ENCODE peak calls at places on chromosomes 13 and 19, in ten cellular contexts. A is pancreas, U is HFF-Myc, Y is neural progenitor cell, T is cardiac muscle cell, V is MM.1S, G is lower leg skin, O is fibroblast of pulmonary artery, R is GM12865, F is retinal pigment epithelial cell. L is an unnamed sample.

GRCh38 chr13:60482012-60482411 is 85.0 kb downstream of the TDRD3 start:
- DNase-seq in T (no peak), R (no peak), Y (no peak), U (no peak), G (no peak), A (no peak), O (no peak), F (no peak), V (no peak), L (no peak)

GRCh38 chr13:41411536-41411935 is 45.8 kb upstream of the RGCC start:
- DNase-seq in V (peak), G (no peak), Y (peak), F (no peak), R (peak), T (no peak), A (no peak), U (no peak), O (peak), L (peak)

GRCh38 chr19:53333071-53333465 is 481 bp upstream of the ZNF845 start:
- DNase-seq in A (peak), U (no peak), Y (peak), T (peak), R (peak), O (no peak), V (no peak), F (no peak), G (peak), L (no peak)

GRCh38 chr13:95676775-95677563 is at the start of gene DNAJC3:
- DNase-seq in V (peak), O (peak), F (peak), U (peak), G (peak), T (peak), R (peak), A (peak), Y (peak), L (peak)

GRCh38 chr13:113129921-113130750 is 7.5 kb downstream of the F10 start:
- DNase-seq in G (peak), O (peak), U (no peak), F (no peak), A (no peak), V (no peak), T (no peak), Y (no peak), R (no peak), L (no peak)

GRCh38 chr19:45195764-45196163 is 17.2 kb downstream of the BLOC1S3 start:
- DNase-seq in R (no peak), V (no peak), U (peak), Y (no peak), G (no peak), A (no peak), O (no peak), F (no peak), T (no peak), L (no peak)

GRCh38 chr13:100513987-100514670 is 74.5 kb downstream of the GGACT start:
- DNase-seq in A (no peak), G (no peak), V (no peak), F (no peak), U (no peak), R (no peak), T (no peak), O (no peak), Y (no peak), L (no peak)

GRCh38 chr13:23883255-23883654 is 5.9 kb downstream of the MIPEP start:
- DNase-seq in U (no peak), R (no peak), O (no peak), A (no peak), V (no peak), G (no peak), T (no peak), F (no peak), Y (no peak), L (no peak)

GRCh38 chr13:72170571-72170970 is 303.6 kb upstream of the DACH1 start:
- DNase-seq in G (no peak), R (no peak), A (no peak), F (no peak), V (no peak), T (no peak), U (no peak), Y (no peak), O (no peak), L (no peak)

GRCh38 chr19:38953677-38954076 is 21.9 kb downstream of the FBXO17 start:
- DNase-seq in A (no peak), R (no peak), Y (no peak), F (no peak), U (no peak), T (no peak), G (no peak), O (no peak), V (no peak), L (no peak)

GRCh38 chr19:10228925-10229324 is 2.2 kb downstream of the S1PR2 start:
- DNase-seq in A (no peak), U (no peak), G (no peak), T (peak), R (peak), Y (peak), O (peak), V (peak), F (no peak), L (peak)

GRCh38 chr19:48635263-48635965 is 1.8 kb downstream of the DBP start:
- DNase-seq in F (no peak), Y (peak), O (peak), A (peak), R (peak), U (no peak), T (peak), V (peak), G (peak), L (no peak)

GRCh38 chr13:40152145-40152544 is 496.7 kb downstream of the COG6 start:
- DNase-seq in A (no peak), U (peak), F (peak), T (no peak), R (no peak), V (no peak), Y (no peak), G (no peak), O (peak), L (peak)

GRCh38 chr13:24097064-24097463 is 63.5 kb upstream of the SPATA13 start:
- DNase-seq in R (peak), O (peak), G (no peak), F (peak), Y (no peak), U (no peak), V (no peak), A (no peak), T (no peak), L (peak)

GRCh38 chr13:111490611-111491010 is 170.2 kb downstream of the TEX29 start:
- DNase-seq in R (no peak), V (no peak), O (no peak), T (no peak), U (no peak), Y (no peak), G (peak), A (no peak), F (no peak), L (no peak)

GRCh38 chr13:27954406-27954851 is 14.7 kb downstream of the CDX2 start:
- DNase-seq in A (peak), O (peak), R (peak), V (no peak), U (no peak), G (no peak), F (no peak), T (no peak), Y (peak), L (peak)

GRCh38 chr13:74774252-74774651 is 640.0 kb upstream of the KLF12 start:
- DNase-seq in T (no peak), G (no peak), U (no peak), O (peak), Y (no peak), R (no peak), F (no peak), V (no peak), A (no peak), L (peak)

GRCh38 chr13:95301947-95302386 is 716 bp upstream of the ABCC4 start:
- DNase-seq in T (no peak), A (no peak), O (peak), U (no peak), V (peak), R (no peak), F (no peak), Y (peak), G (no peak), L (no peak)

GRCh38 chr13:98022210-98022609 is 68.7 kb downstream of the IPO5 start:
- DNase-seq in V (no peak), A (no peak), T (no peak), G (no peak), U (no peak), R (no peak), O (peak), F (no peak), Y (no peak), L (peak)

GRCh38 chr19:7871280-7871529 is 3.0 kb downstream of the PRR36 start:
- DNase-seq in O (no peak), U (no peak), G (no peak), Y (no peak), R (peak), T (peak), V (no peak), F (no peak), A (no peak), L (no peak)
- H3K4me3 ChIP-seq in O (no peak), U (no peak), G (no peak), Y (peak), R (no peak), T (no peak), V (no peak), F (no peak), A (no peak), L (no peak)

GRCh38 chr13:32790731-32791130 is 204.5 kb downstream of the PDS5B start:
- DNase-seq in U (peak), T (no peak), A (no peak), O (no peak), Y (peak), R (no peak), F (no peak), V (no peak), G (no peak), L (no peak)
- TF ChIP-seq CTCF in U (peak), T (no peak), A (no peak), O (no peak), Y (no peak), R (no peak), F (peak), V (no peak), G (no peak), L (no peak)

DNA sequence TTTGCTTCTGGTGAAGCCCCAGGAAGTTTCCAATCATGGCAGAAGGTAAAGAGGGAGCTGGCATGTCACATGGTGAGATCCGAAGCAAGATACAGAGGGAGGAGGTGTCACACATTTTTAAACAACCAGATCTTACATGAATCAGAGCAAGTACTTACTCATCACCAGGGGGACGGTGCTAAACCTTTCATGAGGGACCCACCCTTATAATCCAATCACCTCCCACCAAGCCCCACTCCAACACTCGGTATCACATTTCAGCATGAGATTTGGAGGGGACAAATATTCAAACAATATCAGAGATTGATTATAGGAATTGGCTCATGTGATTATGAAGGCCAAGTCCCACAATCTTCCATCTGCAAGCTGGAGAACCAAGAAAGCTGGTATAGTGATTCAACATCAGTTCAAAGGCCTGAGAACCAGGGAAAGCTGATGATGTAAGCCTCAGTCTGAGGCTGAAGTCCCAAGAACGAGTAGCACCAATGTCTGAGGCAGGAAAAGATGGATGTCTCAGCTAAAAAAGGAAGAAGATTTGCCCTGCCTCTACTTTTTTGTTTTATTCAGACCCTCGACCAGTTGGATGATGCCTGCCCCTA is 58.6 kb upstream of the WDFY2 start:
- DNase-seq in R (no peak), V (no peak), G (no peak), O (no peak), A (no peak), Y (no peak), U (no peak), F (no peak), T (no peak), L (peak)
- H3K4me3 ChIP-seq in R (no peak), V (no peak), G (no peak), O (no peak), A (no peak), Y (no peak), U (no peak), F (no peak), T (no peak), L (no peak)

GRCh38 chr19:12137541-12137940 is 2.6 kb downstream of the ZNF20 start:
- DNase-seq in T (no peak), V (peak), O (no peak), G (peak), Y (no peak), U (no peak), A (no peak), F (no peak), R (peak), L (no peak)
- TF ChIP-seq CTCF in T (no peak), V (peak), O (peak), G (no peak), Y (no peak), U (peak), A (no peak), F (peak), R (no peak), L (no peak)

GRCh38 chr19:12365094-12365371 is 450 bp downstream of the ZNF442 start:
- DNase-seq in G (peak), R (no peak), V (no peak), T (no peak), F (no peak), Y (no peak), O (peak), A (no peak), U (no peak), L (peak)

GRCh38 chr19:12365372-12366162 is at the start of gene ZNF442:
- DNase-seq in V (peak), A (peak), G (peak), U (peak), R (peak), O (peak), F (peak), T (peak), Y (peak), L (peak)

GRCh38 chr19:12364391-12365093 is 941 bp downstream of the ZNF442 start:
- DNase-seq in U (no peak), T (peak), F (no peak), Y (peak), R (peak), A (peak), V (no peak), G (peak), O (peak), L (peak)
- H3K4me3 ChIP-seq in U (peak), T (peak), F (peak), Y (peak), R (peak), A (peak), V (peak), G (peak), O (peak), L (peak)

GRCh38 chr13:51818771-51819511 is 15.0 kb upstream of the DHRS12 start:
- DNase-seq in F (no peak), U (no peak), A (no peak), O (peak), G (no peak), R (peak), Y (no peak), T (no peak), V (no peak), L (peak)

GRCh38 chr13:51816604-51817254 is 12.8 kb upstream of the DHRS12 start:
- DNase-seq in Y (no peak), G (no peak), T (no peak), A (no peak), R (no peak), F (no peak), U (no peak), V (no peak), O (no peak), L (no peak)

GRCh38 chr13:51819544-51819943 is 15.6 kb upstream of the DHRS12 start:
- DNase-seq in V (no peak), T (no peak), R (no peak), A (no peak), U (no peak), F (no peak), Y (no peak), O (no peak), G (no peak), L (no peak)

GRCh38 chr13:51817717-51818116 is 13.8 kb upstream of the DHRS12 start:
- DNase-seq in G (no peak), F (no peak), V (no peak), O (no peak), R (no peak), T (no peak), U (no peak), Y (no peak), A (no peak), L (no peak)

DNA sequence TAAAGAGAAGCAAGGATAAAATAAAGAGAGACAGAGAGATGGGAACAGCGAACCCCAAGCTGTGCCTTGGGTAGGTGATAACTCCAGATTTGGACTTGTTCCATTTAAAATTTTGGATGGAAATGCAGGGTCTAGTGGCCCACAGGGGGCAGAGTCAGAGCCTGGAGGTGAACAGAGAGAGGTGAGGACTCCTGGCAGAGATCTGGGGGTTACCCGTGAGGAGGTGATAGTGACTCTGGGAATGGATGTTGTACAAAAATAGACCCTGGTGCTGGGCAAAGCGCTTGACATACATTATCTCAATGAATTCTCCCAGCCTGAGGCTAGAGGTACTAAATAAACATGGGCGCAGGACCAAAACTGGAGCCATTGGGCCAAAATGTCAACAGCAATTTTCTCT is 14.3 kb upstream of the DHRS12 start:
- DNase-seq in Y (no peak), G (no peak), O (no peak), U (no peak), V (no peak), F (no peak), T (no peak), R (no peak), A (no peak), L (no peak)
- TF ChIP-seq CTCF in Y (no peak), G (no peak), O (no peak), U (no peak), V (no peak), F (no peak), T (no peak), R (no peak), A (no peak), L (no peak)

DNA sequence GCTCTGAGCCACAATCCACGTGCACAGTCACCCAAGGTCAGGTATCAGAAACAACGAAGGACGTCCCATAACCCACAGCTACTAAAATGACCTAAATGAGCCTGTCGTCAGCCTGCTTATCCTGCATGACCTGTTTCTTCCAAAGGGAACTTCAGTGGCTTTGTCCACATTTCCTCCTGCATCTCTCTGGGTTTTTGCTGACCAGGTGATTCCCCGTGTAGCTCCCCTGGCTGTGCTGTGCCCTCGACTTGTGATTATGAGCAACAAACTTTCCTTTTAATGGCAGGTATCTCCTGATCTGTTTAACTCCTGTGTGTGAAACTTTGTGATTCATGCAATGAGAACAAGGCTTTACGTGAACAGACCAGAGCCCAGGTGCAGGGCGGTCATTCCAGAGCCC is 81.0 kb downstream of the PEG3 start:
- DNase-seq in Y (no peak), U (no peak), O (no peak), F (no peak), A (no peak), R (no peak), G (no peak), V (no peak), T (no peak), L (no peak)
- H3K4me3 ChIP-seq in Y (no peak), U (no peak), O (no peak), F (no peak), A (no peak), R (no peak), G (no peak), V (no peak), T (no peak), L (no peak)

DNA sequence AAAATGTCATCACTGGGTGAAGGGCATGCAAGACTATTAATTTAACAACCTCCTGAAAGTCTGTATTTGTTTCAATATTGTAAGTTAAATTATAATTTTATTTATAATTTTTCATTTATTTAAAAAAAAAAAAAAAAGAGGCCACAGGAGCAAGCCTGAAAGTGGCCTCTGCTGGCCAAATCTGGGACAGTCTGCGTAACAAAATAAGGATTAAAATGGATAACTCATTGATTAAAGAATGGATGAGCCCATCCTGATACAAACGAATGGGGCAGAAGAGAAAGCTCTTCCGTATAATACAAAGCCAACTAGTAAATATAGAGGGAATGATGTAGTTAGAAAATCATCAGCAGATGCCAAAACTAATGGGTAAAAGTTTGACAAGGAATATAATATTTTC is 36.2 kb downstream of the SUCLA2 start:
- DNase-seq in F (no peak), T (no peak), Y (no peak), V (no peak), R (no peak), A (no peak), O (no peak), G (no peak), U (no peak), L (peak)
- TF ChIP-seq CTCF in F (peak), T (no peak), Y (no peak), V (no peak), R (no peak), A (no peak), O (peak), G (no peak), U (no peak), L (peak)

GRCh38 chr19:1264801-1265610 is 4.1 kb upstream of the CIRBP start:
- DNase-seq in V (no peak), Y (peak), R (peak), G (peak), F (no peak), U (peak), A (peak), T (peak), O (peak), L (peak)
- H3K4me3 ChIP-seq in V (no peak), Y (no peak), R (peak), G (no peak), F (no peak), U (no peak), A (no peak), T (no peak), O (no peak), L (no peak)

L was measured in foreskin fibroblast.